ENCODE peak calls at places on chromosomes 3 and 15, in ten cellular contexts. J is left ventricle myocardium inferior; L is lower lobe of right lung; E is psoas muscle; N is endothelial cell of umbilical vein; B is spleen; Q is activated CD8-positive, alpha-beta T cell treated with anti-CD3 and anti-CD28 coated beads for 36 hours; P is fibroblast of mammary gland; R is endothelial cell; D is kidney. O is an unnamed sample.

GRCh38 chr3:2106438-2106837 is 7.8 kb downstream of the CNTN4 start:
- DNase-seq in J (no peak), L (no peak), E (no peak), N (no peak), B (no peak), Q (no peak), P (no peak), R (no peak), D (no peak), O (no peak)

GRCh38 chr15:39194431-39194830 is 386.4 kb upstream of the THBS1 start:
- DNase-seq in J (no peak), L (no peak), E (no peak), N (peak), B (no peak), Q (no peak), P (peak), R (no peak), D (no peak), O (no peak)

GRCh38 chr3:24088782-24089181 is 143.7 kb downstream of the NR1D2 start:
- DNase-seq in J (no peak), L (no peak), E (no peak), N (no peak), B (no peak), Q (no peak), P (peak), R (no peak), D (no peak), O (peak)

GRCh38 chr3:126132751-126133511 is 47.5 kb downstream of the ALDH1L1 start:
- DNase-seq in J (no peak), L (peak), E (peak), N (no peak), B (peak), Q (no peak), P (no peak), R (no peak), D (peak), O (no peak)

GRCh38 chr3:5188419-5189405 is 1.2 kb downstream of the EDEM1 start:
- DNase-seq in J (no peak), L (peak), E (no peak), N (peak), B (peak), Q (peak), P (peak), R (peak), D (no peak), O (peak)

GRCh38 chr3:107421170-107421792 is 44.0 kb downstream of the CCDC54 start:
- DNase-seq in J (no peak), L (no peak), E (no peak), N (peak), B (no peak), Q (peak), P (peak), R (no peak), D (no peak), O (peak)

GRCh38 chr3:179272385-179272784 is 21.5 kb upstream of the KCNMB3 start:
- DNase-seq in J (no peak), L (no peak), E (no peak), N (peak), B (no peak), Q (no peak), P (peak), R (peak), D (no peak), O (no peak)

GRCh38 chr3:156149781-156150375 is 29.5 kb downstream of the KCNAB1 start:
- DNase-seq in J (no peak), L (no peak), E (no peak), N (no peak), B (no peak), Q (no peak), P (no peak), R (no peak), D (no peak), O (no peak)

GRCh38 chr3:105365536-105366301 is 990 bp upstream of the ALCAM start:
- DNase-seq in J (no peak), L (no peak), E (no peak), N (no peak), B (no peak), Q (no peak), P (peak), R (no peak), D (no peak), O (no peak)

GRCh38 chr3:184523825-184524615 is 37.6 kb upstream of the EPHB3 start:
- DNase-seq in J (no peak), L (no peak), E (no peak), N (peak), B (no peak), Q (peak), P (peak), R (no peak), D (no peak), O (no peak)

GRCh38 chr3:33131328-33132018 is 17.7 kb downstream of the CRTAP start:
- DNase-seq in J (no peak), L (no peak), E (no peak), N (peak), B (no peak), Q (peak), P (peak), R (peak), D (no peak), O (peak)

GRCh38 chr3:15452156-15452555 is 24.8 kb downstream of the EAF1 start:
- DNase-seq in J (no peak), L (no peak), E (no peak), N (no peak), B (no peak), Q (no peak), P (no peak), R (no peak), D (no peak), O (no peak)

GRCh38 chr3:70829101-70829500 is 516.7 kb upstream of the MDFIC2 start:
- DNase-seq in J (no peak), L (no peak), E (no peak), N (peak), B (no peak), Q (no peak), P (peak), R (no peak), D (no peak), O (no peak)

DNA sequence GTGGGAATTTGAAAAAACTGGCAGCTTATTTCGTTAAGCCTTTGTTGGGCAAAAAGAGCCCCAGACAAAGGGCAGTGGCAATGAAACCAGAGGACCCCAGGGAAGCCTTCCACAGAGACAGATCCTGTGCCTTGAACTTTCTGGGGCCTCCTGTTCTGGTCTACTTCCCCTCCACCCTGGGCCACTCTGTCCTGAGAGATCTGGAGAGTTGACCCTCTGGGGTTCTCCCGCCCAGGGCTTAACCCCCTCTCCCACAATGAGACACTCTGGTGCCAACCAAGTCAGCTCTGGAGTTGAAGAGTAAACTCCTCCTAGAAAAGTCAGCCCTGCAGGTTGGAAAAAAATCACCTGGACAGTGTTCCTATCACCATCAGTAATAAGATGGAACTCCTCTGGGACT is 20.8 kb downstream of the EHD4 start:
- DNase-seq in J (no peak), L (no peak), E (no peak), N (no peak), B (no peak), Q (no peak), P (no peak), R (no peak), D (no peak), O (no peak)
- TF ChIP-seq CTCF in J (no peak), L (no peak), E (no peak), N (no peak), B (no peak), Q (no peak), P (no peak), R (no peak), D (no peak), O (no peak)

GRCh38 chr3:86180696-86181095 is 810.3 kb downstream of the VGLL3 start:
- DNase-seq in J (no peak), L (no peak), E (no peak), N (no peak), B (no peak), Q (no peak), P (no peak), R (peak), D (no peak), O (no peak)
- TF ChIP-seq CTCF in J (no peak), L (no peak), E (no peak), N (no peak), B (peak), Q (no peak), P (no peak), R (peak), D (no peak), O (peak)

DNA sequence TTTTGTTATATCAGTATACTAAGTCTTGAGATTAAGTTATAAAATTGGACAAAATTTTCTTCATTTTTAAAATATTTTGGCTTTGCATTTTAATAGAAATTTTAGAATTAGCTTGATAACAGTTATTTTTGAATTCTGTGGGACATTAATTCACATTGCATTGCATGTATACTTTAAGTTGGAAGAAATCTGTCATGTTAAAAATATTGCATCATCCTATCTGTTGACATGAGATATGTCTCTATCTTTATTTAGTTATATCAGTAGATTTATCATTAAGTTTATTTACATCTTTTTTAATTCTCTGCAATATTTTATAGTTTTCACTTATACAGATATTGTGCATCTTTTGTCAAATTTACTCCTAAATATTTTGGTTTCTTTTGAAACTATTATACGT is 904.6 kb upstream of the NR2F2 start:
- DNase-seq in J (no peak), L (no peak), E (no peak), N (no peak), B (no peak), Q (no peak), P (no peak), R (no peak), D (no peak), O (no peak)
- TF ChIP-seq CTCF in J (no peak), L (no peak), E (no peak), N (no peak), B (no peak), Q (no peak), P (no peak), R (no peak), D (no peak), O (no peak)

GRCh38 chr15:98039596-98039995 is 79.1 kb downstream of the ARRDC4 start:
- DNase-seq in J (no peak), L (no peak), E (no peak), N (no peak), B (no peak), Q (no peak), P (no peak), R (no peak), D (no peak), O (no peak)

GRCh38 chr15:98035577-98036010 is 75.1 kb downstream of the ARRDC4 start:
- DNase-seq in J (no peak), L (no peak), E (no peak), N (no peak), B (no peak), Q (no peak), P (no peak), R (no peak), D (no peak), O (no peak)

GRCh38 chr15:98034731-98035130 is 74.2 kb downstream of the ARRDC4 start:
- DNase-seq in J (no peak), L (no peak), E (no peak), N (no peak), B (no peak), Q (no peak), P (no peak), R (no peak), D (no peak), O (no peak)

DNA sequence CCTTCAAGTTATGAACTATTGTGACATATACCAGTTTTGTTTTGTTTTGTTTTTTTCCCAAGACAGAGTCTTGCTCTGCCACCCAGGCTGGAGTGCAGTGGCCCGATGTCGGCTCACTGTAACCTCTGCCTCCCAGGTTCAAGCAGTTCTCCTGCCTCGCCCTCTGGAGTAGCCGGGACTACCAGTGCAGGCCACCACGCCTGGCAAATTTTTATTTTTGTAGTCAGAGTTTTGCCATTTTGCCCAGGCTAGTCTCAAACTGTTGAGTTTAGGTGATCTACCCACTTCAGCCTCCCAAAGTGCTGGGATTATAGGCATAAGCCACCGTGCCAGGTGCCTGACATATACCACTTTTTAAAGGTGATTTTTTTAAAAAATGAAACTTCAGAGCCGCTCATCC is 74.6 kb downstream of the ARRDC4 start:
- DNase-seq in J (no peak), L (no peak), E (no peak), N (no peak), B (no peak), Q (no peak), P (no peak), R (no peak), D (no peak), O (no peak)
- TF ChIP-seq CTCF in J (no peak), L (no peak), E (no peak), N (no peak), B (no peak), Q (no peak), P (no peak), R (no peak), D (no peak), O (no peak)

GRCh38 chr15:64702816-64703631 is 72.4 kb downstream of the RBPMS2 start:
- DNase-seq in J (peak), L (peak), E (peak), N (peak), B (peak), Q (peak), P (peak), R (peak), D (peak), O (peak)
- TF ChIP-seq CTCF in J (no peak), L (no peak), E (no peak), N (no peak), B (no peak), Q (no peak), P (no peak), R (no peak), D (no peak), O (no peak)

DNA sequence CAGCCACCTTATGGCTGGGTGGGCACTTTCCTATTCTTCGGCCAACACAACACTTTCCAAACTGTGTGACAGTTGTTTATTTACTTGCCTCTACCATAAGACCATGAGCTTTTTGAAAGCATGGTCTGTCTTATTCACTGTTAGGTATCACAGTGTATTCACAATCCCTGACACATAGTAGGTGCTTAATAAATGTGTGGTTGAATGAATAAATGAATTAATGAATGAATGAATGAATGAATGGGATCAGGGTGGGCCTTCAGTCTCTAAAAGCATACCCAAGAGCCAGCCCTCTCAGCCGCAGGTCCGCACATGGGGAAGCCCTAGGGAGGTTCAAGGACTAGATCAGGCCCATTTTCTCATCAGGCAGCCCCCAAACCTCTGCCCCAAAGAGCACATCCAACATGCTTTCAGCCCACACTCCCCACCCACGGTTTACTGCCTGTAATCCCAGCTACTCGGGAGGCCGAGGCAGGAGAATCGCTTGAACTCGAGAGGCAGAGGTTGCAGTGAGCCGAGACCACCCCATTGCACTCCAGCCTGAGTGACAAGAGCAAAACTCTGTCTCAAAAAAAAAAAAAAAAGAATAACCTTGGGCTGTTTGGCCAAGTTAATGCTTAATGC is 95.9 kb downstream of the LIPC start:
- DNase-seq in J (no peak), L (no peak), E (no peak), N (no peak), B (no peak), Q (no peak), P (no peak), R (no peak), D (no peak), O (no peak)
- TF ChIP-seq CTCF in J (no peak), L (no peak), E (no peak), N (no peak), B (no peak), Q (no peak), P (no peak), R (no peak), D (no peak), O (no peak)

DNA sequence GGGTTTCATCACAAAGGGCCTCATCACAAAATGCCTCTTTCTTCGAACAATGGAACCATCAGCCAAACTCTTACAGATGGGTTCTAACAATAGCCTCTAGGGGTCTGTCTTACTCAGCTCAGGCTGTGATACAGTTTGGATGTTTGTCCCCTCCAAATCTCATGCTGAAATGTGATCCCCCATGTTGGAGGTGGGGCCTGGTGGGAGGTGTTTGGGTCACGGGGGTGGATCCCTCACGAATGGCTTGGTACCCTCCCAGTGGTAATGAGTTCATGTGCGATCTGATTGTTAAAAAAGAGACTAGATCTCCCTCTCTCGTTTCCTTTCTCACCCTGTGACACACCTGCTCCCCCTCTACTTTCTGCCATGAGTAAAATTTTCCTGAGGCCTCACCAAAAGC is 47.9 kb upstream of the LIPC start:
- DNase-seq in J (no peak), L (no peak), E (no peak), N (no peak), B (no peak), Q (peak), P (no peak), R (no peak), D (no peak), O (no peak)
- TF ChIP-seq CTCF in J (no peak), L (no peak), E (no peak), N (no peak), B (no peak), Q (no peak), P (no peak), R (no peak), D (no peak), O (no peak)

DNA sequence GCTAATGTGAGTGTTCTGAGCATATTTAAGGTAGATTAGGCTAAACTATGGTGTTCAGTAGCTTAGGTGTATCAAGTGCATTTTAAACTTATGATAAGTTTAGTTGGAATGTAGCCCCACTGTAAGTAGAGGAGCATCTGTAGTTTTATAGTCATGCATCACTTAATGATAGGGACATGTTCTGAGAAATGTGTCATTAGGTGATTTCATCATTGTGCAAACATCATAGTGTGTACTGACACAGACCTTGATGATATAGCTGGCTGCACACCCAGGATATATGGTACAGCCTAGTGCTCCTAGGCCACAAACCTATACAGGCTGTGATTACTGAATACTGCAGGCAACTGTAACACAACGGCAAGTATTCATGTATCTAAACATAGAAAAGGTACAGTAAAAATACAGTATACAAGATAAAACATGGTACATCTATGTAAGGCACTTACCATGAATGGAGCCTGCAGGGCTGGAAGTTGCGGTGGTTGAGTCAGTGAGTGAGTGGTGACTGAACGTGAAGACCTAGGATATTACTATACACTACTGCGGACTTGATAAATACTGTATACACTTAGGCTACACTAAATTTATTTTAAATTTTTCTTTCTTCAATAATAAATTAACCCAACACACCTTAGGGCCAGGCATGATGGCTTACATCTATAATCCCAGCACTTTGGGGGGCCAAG is 17.9 kb downstream of the DNAH1 start:
- DNase-seq in J (no peak), L (no peak), E (no peak), N (no peak), B (no peak), Q (no peak), P (peak), R (no peak), D (no peak), O (no peak)
- TF ChIP-seq CTCF in J (no peak), L (no peak), E (no peak), N (no peak), B (no peak), Q (no peak), P (no peak), R (no peak), D (no peak), O (no peak)

GRCh38 chr3:102223139-102223538 is 211.7 kb upstream of the ZPLD1 start:
- DNase-seq in J (no peak), L (no peak), E (no peak), N (no peak), B (no peak), Q (no peak), P (no peak), R (no peak), D (no peak), O (no peak)

GRCh38 chr3:102229062-102229655 is 205.7 kb upstream of the ZPLD1 start:
- DNase-seq in J (peak), L (peak), E (peak), N (peak), B (no peak), Q (peak), P (peak), R (peak), D (peak), O (peak)

GRCh38 chr3:102225407-102226132 is 209.2 kb upstream of the ZPLD1 start:
- DNase-seq in J (no peak), L (no peak), E (no peak), N (peak), B (no peak), Q (no peak), P (peak), R (no peak), D (no peak), O (peak)

GRCh38 chr3:102226463-102226862 is 208.4 kb upstream of the ZPLD1 start:
- DNase-seq in J (no peak), L (no peak), E (no peak), N (no peak), B (no peak), Q (no peak), P (no peak), R (no peak), D (no peak), O (no peak)

DNA sequence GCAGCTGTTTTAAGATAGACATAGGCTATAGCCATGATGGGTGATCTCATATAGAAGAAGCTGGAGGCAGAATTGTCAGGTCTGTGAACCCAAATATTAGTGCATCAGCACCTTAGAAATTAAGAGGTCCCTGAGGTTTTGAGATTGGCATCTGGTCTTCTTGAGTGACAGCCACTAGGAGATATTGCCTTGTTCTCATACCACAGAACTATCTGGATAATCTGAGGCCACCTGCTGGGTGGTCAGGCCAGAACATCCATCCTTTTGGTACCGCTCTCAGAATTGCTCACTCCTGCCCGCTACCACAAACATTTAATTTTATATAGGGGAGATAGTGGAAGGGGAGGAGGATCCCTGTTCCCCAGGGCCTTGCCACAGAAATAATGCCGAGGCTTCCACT is 210.6 kb upstream of the ZPLD1 start:
- DNase-seq in J (no peak), L (no peak), E (no peak), N (peak), B (no peak), Q (peak), P (peak), R (peak), D (no peak), O (peak)
- TF ChIP-seq CTCF in J (peak), L (peak), E (no peak), N (peak), B (peak), Q (no peak), P (peak), R (no peak), D (peak), O (peak)